ENCODE peak calls at places on chromosome 17, in seven cellular contexts. One of them, this sample, is unnamed.

GRCh38 chr17:46773676-46774075 is 44.8 kb downstream of the WNT3 start:
- DNase-seq in A172: no peak
- DNase-seq in activated CD4-positive, alpha-beta T cell treated with anti-CD3 and anti-CD28 coated beads, Interleukin-2, amount 50 U/mL, for 48 hours: no peak
- DNase-seq in NCI-H2081: no peak
- DNase-seq in ureter: no peak
- DNase-seq in SHP77 treated with DMSO at 0.1 percent for 48 hours: no peak
- DNase-seq in NCI-H1436: no peak
- DNase-seq in this sample: no peak

GRCh38 chr17:67377727-67378443 is 804 bp downstream of the PITPNC1 start:
- DNase-seq in NCI-H2081: peak; percentile 66
- DNase-seq in A172: no peak
- DNase-seq in SHP77 treated with DMSO at 0.1 percent for 48 hours: no peak
- DNase-seq in NCI-H1436: peak; percentile 13
- DNase-seq in activated CD4-positive, alpha-beta T cell treated with anti-CD3 and anti-CD28 coated beads, Interleukin-2, amount 50 U/mL, for 48 hours: peak; percentile 66
- DNase-seq in ureter: peak; percentile 63
- DNase-seq in this sample: peak; percentile 60

GRCh38 chr17:76343106-76343505 is 10.6 kb downstream of the PRPSAP1 start:
- DNase-seq in activated CD4-positive, alpha-beta T cell treated with anti-CD3 and anti-CD28 coated beads, Interleukin-2, amount 50 U/mL, for 48 hours: no peak
- DNase-seq in SHP77 treated with DMSO at 0.1 percent for 48 hours: no peak
- DNase-seq in NCI-H1436: no peak
- DNase-seq in ureter: no peak
- DNase-seq in A172: no peak
- DNase-seq in NCI-H2081: no peak
- DNase-seq in this sample: no peak

GRCh38 chr17:1197781-1198490 is 18.2 kb upstream of the ABR start:
- DNase-seq in ureter: peak; percentile 85
- DNase-seq in A172: no peak
- DNase-seq in activated CD4-positive, alpha-beta T cell treated with anti-CD3 and anti-CD28 coated beads, Interleukin-2, amount 50 U/mL, for 48 hours: peak; percentile 51
- DNase-seq in NCI-H2081: no peak
- DNase-seq in NCI-H1436: no peak
- DNase-seq in SHP77 treated with DMSO at 0.1 percent for 48 hours: no peak
- DNase-seq in this sample: no peak

GRCh38 chr17:61284174-61284573 is 115.5 kb upstream of the TBX2 start:
- DNase-seq in activated CD4-positive, alpha-beta T cell treated with anti-CD3 and anti-CD28 coated beads, Interleukin-2, amount 50 U/mL, for 48 hours: no peak
- DNase-seq in NCI-H1436: no peak
- DNase-seq in ureter: no peak
- DNase-seq in NCI-H2081: no peak
- DNase-seq in A172: peak; percentile 76
- DNase-seq in SHP77 treated with DMSO at 0.1 percent for 48 hours: no peak
- DNase-seq in this sample: no peak

GRCh38 chr17:65020284-65020683 is 36.3 kb downstream of the GNA13 start:
- DNase-seq in ureter: no peak
- DNase-seq in A172: no peak
- DNase-seq in activated CD4-positive, alpha-beta T cell treated with anti-CD3 and anti-CD28 coated beads, Interleukin-2, amount 50 U/mL, for 48 hours: no peak
- DNase-seq in NCI-H1436: no peak
- DNase-seq in SHP77 treated with DMSO at 0.1 percent for 48 hours: no peak
- DNase-seq in NCI-H2081: no peak
- DNase-seq in this sample: no peak

GRCh38 chr17:51034800-51035199 is 85.9 kb downstream of the SPAG9 start:
- DNase-seq in A172: no peak
- DNase-seq in ureter: no peak
- DNase-seq in NCI-H2081: no peak
- DNase-seq in activated CD4-positive, alpha-beta T cell treated with anti-CD3 and anti-CD28 coated beads, Interleukin-2, amount 50 U/mL, for 48 hours: no peak
- DNase-seq in SHP77 treated with DMSO at 0.1 percent for 48 hours: no peak
- DNase-seq in NCI-H1436: no peak
- DNase-seq in this sample: no peak

GRCh38 chr17:39782481-39782880 is 44.7 kb downstream of the GRB7 start:
- DNase-seq in A172: no peak
- DNase-seq in activated CD4-positive, alpha-beta T cell treated with anti-CD3 and anti-CD28 coated beads, Interleukin-2, amount 50 U/mL, for 48 hours: no peak
- DNase-seq in NCI-H1436: no peak
- DNase-seq in NCI-H2081: no peak
- DNase-seq in ureter: peak; percentile 52
- DNase-seq in SHP77 treated with DMSO at 0.1 percent for 48 hours: no peak
- DNase-seq in this sample: no peak

GRCh38 chr17:27333410-27333980 is 39.6 kb downstream of the WSB1 start:
- DNase-seq in NCI-H1436: no peak
- DNase-seq in NCI-H2081: no peak
- DNase-seq in ureter: no peak
- DNase-seq in A172: no peak
- DNase-seq in SHP77 treated with DMSO at 0.1 percent for 48 hours: no peak
- DNase-seq in activated CD4-positive, alpha-beta T cell treated with anti-CD3 and anti-CD28 coated beads, Interleukin-2, amount 50 U/mL, for 48 hours: peak; percentile 37
- DNase-seq in this sample: peak; percentile 70

GRCh38 chr17:6913608-6914443 is 82.0 kb upstream of the ALOX12 start:
- DNase-seq in NCI-H2081: peak; percentile 16
- DNase-seq in ureter: peak; percentile 68
- DNase-seq in NCI-H1436: no peak
- DNase-seq in A172: peak; percentile 55
- DNase-seq in SHP77 treated with DMSO at 0.1 percent for 48 hours: peak; percentile 62
- DNase-seq in activated CD4-positive, alpha-beta T cell treated with anti-CD3 and anti-CD28 coated beads, Interleukin-2, amount 50 U/mL, for 48 hours: peak; percentile 87
- DNase-seq in this sample: peak; percentile 70

GRCh38 chr17:18980682-18981384 is 23.7 kb downstream of the FAM83G start:
- DNase-seq in NCI-H1436: no peak
- DNase-seq in A172: peak; percentile 57
- DNase-seq in NCI-H2081: no peak
- DNase-seq in activated CD4-positive, alpha-beta T cell treated with anti-CD3 and anti-CD28 coated beads, Interleukin-2, amount 50 U/mL, for 48 hours: no peak
- DNase-seq in SHP77 treated with DMSO at 0.1 percent for 48 hours: no peak
- DNase-seq in ureter: no peak
- DNase-seq in this sample: no peak

GRCh38 chr17:81533713-81534141 is 5.5 kb downstream of the FSCN2 start:
- DNase-seq in NCI-H1436: no peak
- DNase-seq in ureter: no peak
- DNase-seq in NCI-H2081: no peak
- DNase-seq in SHP77 treated with DMSO at 0.1 percent for 48 hours: no peak
- DNase-seq in activated CD4-positive, alpha-beta T cell treated with anti-CD3 and anti-CD28 coated beads, Interleukin-2, amount 50 U/mL, for 48 hours: no peak
- DNase-seq in A172: no peak
- DNase-seq in this sample: no peak

GRCh38 chr17:51912939-51913338 is 245.6 kb downstream of the CA10 start:
- DNase-seq in SHP77 treated with DMSO at 0.1 percent for 48 hours: no peak
- DNase-seq in activated CD4-positive, alpha-beta T cell treated with anti-CD3 and anti-CD28 coated beads, Interleukin-2, amount 50 U/mL, for 48 hours: no peak
- DNase-seq in A172: no peak
- DNase-seq in NCI-H1436: no peak
- DNase-seq in NCI-H2081: no peak
- DNase-seq in ureter: no peak
- DNase-seq in this sample: no peak

GRCh38 chr17:7443499-7444485 is 1.1 kb upstream of the CHRNB1 start:
- DNase-seq in activated CD4-positive, alpha-beta T cell treated with anti-CD3 and anti-CD28 coated beads, Interleukin-2, amount 50 U/mL, for 48 hours: no peak
- DNase-seq in ureter: no peak
- DNase-seq in SHP77 treated with DMSO at 0.1 percent for 48 hours: no peak
- DNase-seq in A172: peak; percentile 46
- DNase-seq in NCI-H1436: no peak
- DNase-seq in NCI-H2081: no peak
- DNase-seq in this sample: no peak

GRCh38 chr17:50892101-50892776 is 26.1 kb upstream of the TOB1 start:
- DNase-seq in A172: no peak
- DNase-seq in NCI-H2081: no peak
- DNase-seq in SHP77 treated with DMSO at 0.1 percent for 48 hours: no peak
- DNase-seq in activated CD4-positive, alpha-beta T cell treated with anti-CD3 and anti-CD28 coated beads, Interleukin-2, amount 50 U/mL, for 48 hours: no peak
- DNase-seq in NCI-H1436: no peak
- DNase-seq in ureter: no peak
- DNase-seq in this sample: peak; percentile 4